ENCODE peak calls at places on chromosomes 7 and 10, in ten cellular contexts. T is OCI-LY7; K is mesenchymal stem cell; S is PC-3; I is neural progenitor cell; E is foreskin keratinocyte; Z is GM23248; C is heart left ventricle; O is ascending aorta; L is CD4-positive, alpha-beta T cell. G is an unnamed sample.

GRCh38 chr10:61404771-61405170 is 48.4 kb downstream of the TMEM26 start:
- DNase-seq in L (no peak), C (no peak), I (no peak), O (no peak), E (peak), K (no peak), S (peak), Z (peak), T (no peak), G (no peak)

GRCh38 chr10:50552771-50553535 is 70.8 kb downstream of the SGMS1 start:
- DNase-seq in L (no peak), Z (peak), K (peak), C (no peak), S (peak), I (peak), O (no peak), T (peak), E (no peak), G (no peak)

GRCh38 chr10:124157286-124157685 is 63.9 kb upstream of the CHST15 start:
- DNase-seq in K (peak), L (no peak), Z (peak), O (peak), E (no peak), C (no peak), I (no peak), S (no peak), T (no peak), G (no peak)

GRCh38 chr7:67917118-67917755 is 920.6 kb downstream of the TYW1 start:
- DNase-seq in L (no peak), Z (no peak), K (no peak), E (no peak), C (no peak), T (no peak), I (no peak), O (no peak), S (no peak), G (no peak)

GRCh38 chr7:46214526-46214925 is 293.5 kb upstream of the IGFBP3 start:
- DNase-seq in K (no peak), O (no peak), L (no peak), Z (no peak), E (no peak), T (no peak), I (no peak), C (no peak), S (no peak), G (no peak)

GRCh38 chr10:50740351-50740688 is 584 bp downstream of the ASAH2B start:
- DNase-seq in S (peak), L (no peak), K (peak), E (peak), C (no peak), I (peak), T (no peak), O (no peak), Z (peak), G (no peak)

GRCh38 chr7:143884978-143885559 is 16.9 kb downstream of the TCAF1 start:
- DNase-seq in C (no peak), K (peak), T (no peak), Z (peak), L (no peak), O (no peak), E (no peak), S (no peak), I (peak), G (peak)

GRCh38 chr7:152866125-152866524 is 106.6 kb downstream of the ACTR3B start:
- DNase-seq in O (no peak), E (no peak), I (no peak), C (no peak), K (peak), L (no peak), T (no peak), Z (peak), S (no peak), G (no peak)

GRCh38 chr10:115056186-115056585 is 37.0 kb upstream of the ATRNL1 start:
- DNase-seq in E (no peak), T (no peak), S (no peak), O (no peak), Z (no peak), C (no peak), L (no peak), K (no peak), I (no peak), G (no peak)

GRCh38 chr7:16785846-16786245 is 19.0 kb downstream of the AGR2 start:
- DNase-seq in I (no peak), E (no peak), Z (no peak), O (no peak), S (no peak), T (no peak), L (no peak), K (no peak), C (no peak), G (no peak)

GRCh38 chr7:16786257-16786656 is 18.5 kb downstream of the AGR2 start:
- DNase-seq in K (no peak), I (no peak), O (no peak), S (no peak), Z (no peak), T (no peak), C (no peak), E (no peak), L (no peak), G (no peak)

GRCh38 chr7:16785316-16785715 is 19.5 kb downstream of the AGR2 start:
- DNase-seq in Z (no peak), K (no peak), T (no peak), C (no peak), I (no peak), E (no peak), S (no peak), L (no peak), O (no peak), G (no peak)

GRCh38 chr7:16791071-16791470 is 13.7 kb downstream of the AGR2 start:
- DNase-seq in C (no peak), L (no peak), S (peak), K (no peak), T (no peak), I (no peak), E (no peak), O (no peak), Z (peak), G (no peak)

DNA sequence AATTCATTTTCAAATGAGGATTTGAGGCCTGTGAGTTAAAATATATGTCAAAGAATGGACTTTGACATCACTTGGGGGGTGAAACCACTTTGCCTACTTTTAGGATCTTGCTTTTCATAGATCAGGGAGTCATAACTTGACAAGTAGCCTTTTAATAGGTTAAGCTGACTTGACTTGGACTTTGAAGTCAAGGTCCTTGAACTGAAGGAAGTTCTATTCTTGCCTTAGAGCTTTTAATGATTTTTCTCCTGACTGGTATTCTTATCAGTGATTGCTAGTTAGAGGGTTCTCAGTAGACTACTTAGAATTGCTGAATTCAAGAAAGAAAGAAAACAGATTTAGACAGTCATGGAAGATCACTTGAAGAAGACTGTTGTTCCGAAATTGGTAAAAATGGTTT is 17.7 kb downstream of the AGR2 start:
- DNase-seq in I (no peak), S (no peak), T (no peak), L (no peak), E (no peak), O (no peak), Z (no peak), K (no peak), C (no peak), G (no peak)
- H3K27ac ChIP-seq in I (no peak), S (no peak), T (no peak), L (no peak), E (no peak), O (no peak), Z (no peak), K (no peak), C (no peak), G (no peak)

DNA sequence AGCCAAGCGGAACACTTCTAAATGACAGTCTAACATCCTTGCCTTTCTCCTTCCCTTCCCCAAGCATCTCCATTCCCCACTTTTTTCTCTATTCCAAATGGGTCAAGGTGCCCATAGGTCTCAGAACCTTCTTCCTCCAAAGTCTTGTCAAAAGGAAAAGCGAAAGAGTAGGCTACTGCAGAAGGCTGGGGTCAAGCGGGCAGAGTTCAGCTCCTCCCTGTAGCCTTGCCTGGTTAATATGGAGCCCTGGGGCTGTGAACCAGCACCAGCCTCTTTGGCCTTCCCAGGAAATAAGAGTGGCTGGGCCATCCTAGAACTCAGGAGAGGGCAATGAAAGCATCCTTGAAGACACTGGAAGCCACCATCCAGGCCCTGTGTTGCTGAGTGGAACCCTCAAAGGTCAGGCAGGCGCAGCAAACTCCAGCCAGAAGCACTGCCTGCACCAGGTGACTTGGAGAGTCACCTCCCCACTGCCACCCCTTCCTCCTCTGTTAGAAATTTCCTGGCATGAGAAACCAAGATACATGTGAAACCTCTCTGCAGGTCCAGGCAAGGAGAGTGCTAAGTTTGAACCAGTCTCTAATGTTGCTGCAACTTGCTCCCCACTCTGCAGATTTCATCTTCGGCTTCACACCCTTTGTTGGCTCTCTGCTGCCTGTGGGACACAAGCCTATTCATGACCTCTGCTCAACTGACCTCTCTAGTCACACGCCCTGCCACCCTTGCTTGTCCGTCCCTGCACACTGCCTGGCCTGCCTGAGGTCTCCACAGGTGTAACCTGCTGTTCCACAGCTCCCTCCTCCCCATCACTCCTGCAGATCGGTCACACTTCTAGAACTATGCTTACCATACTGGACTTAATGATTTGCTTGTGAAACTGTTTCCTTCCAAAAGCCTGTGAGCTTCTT is 74.9 kb downstream of the SH3PXD2A start:
- DNase-seq in I (no peak), C (peak), E (peak), L (no peak), O (no peak), S (no peak), Z (no peak), K (no peak), T (no peak), G (no peak)
- H3K27ac ChIP-seq in I (no peak), C (no peak), E (peak), L (no peak), O (no peak), S (peak), Z (peak), K (no peak), T (no peak), G (no peak)

GRCh38 chr10:71256661-71257030 is 44.3 kb downstream of the UNC5B start:
- DNase-seq in S (no peak), Z (no peak), L (no peak), T (no peak), K (no peak), O (no peak), C (no peak), E (no peak), I (no peak), G (no peak)
- H3K27ac ChIP-seq in S (no peak), Z (no peak), L (no peak), T (no peak), K (no peak), O (no peak), C (no peak), E (no peak), I (no peak), G (no peak)

DNA sequence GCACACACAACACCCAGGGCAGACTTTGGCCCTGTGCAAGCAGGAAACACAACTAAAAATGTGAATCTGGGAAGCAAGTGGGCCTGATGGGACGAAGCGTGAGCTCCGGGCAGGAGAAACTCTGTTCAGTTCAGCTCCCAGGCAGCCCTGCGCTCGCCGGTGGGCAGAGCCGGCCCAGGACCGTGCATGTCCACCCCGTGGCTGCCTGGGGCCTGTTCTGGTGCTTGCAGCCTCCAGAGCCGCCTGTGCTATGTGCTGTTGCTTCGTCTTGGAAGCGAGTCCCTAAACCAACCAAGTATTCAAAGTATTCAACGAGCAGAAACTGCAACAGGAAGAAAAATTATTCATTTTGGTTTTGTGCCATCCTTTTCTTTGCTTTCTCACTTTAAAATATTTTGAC is 45.9 kb downstream of the VIPR2 start:
- DNase-seq in S (no peak), K (no peak), I (no peak), E (no peak), T (no peak), Z (no peak), C (no peak), O (peak), L (no peak), G (no peak)
- H3K27ac ChIP-seq in S (no peak), K (no peak), I (no peak), E (no peak), T (no peak), Z (no peak), C (peak), O (peak), L (no peak), G (no peak)

DNA sequence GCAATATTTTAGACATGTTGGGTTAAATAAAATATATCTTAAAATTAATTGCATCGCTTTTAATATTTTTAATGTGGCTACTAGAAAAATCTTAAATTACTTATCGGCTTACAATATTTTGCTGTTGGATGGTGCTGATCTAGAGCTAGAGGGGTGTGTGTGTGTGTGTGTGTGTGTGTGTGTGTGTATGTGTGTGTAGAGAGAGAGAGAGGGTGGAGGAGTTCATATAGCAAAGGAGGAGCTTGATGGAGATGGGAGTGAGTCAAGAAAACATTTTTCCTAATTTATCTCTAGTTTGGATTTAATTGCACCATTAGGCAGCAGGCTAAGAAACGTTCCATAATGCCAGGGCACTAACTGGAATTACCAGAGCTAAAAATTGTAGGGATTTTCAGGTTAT is 10.4 kb upstream of the SLC25A13 start:
- DNase-seq in L (no peak), Z (no peak), T (no peak), I (no peak), E (no peak), S (no peak), O (no peak), C (no peak), K (no peak), G (no peak)
- H3K27ac ChIP-seq in L (no peak), Z (no peak), T (no peak), I (no peak), E (no peak), S (no peak), O (no peak), C (no peak), K (no peak), G (no peak)

GRCh38 chr7:117186218-117186617 is 136.6 kb downstream of the WNT2 start:
- DNase-seq in S (no peak), L (no peak), E (no peak), Z (no peak), I (no peak), T (no peak), K (peak), C (no peak), O (no peak), G (no peak)

GRCh38 chr7:117186631-117187030 is 136.2 kb downstream of the WNT2 start:
- DNase-seq in Z (no peak), T (no peak), C (no peak), E (no peak), L (no peak), S (no peak), K (no peak), O (no peak), I (no peak), G (no peak)

GRCh38 chr7:117184367-117184766 is 138.5 kb downstream of the WNT2 start:
- DNase-seq in K (no peak), L (no peak), O (no peak), C (no peak), T (no peak), Z (no peak), S (no peak), E (no peak), I (no peak), G (no peak)

GRCh38 chr7:117185124-117185523 is 137.7 kb downstream of the WNT2 start:
- DNase-seq in C (no peak), Z (no peak), I (no peak), E (no peak), L (no peak), T (no peak), O (no peak), K (no peak), S (no peak), G (no peak)

DNA sequence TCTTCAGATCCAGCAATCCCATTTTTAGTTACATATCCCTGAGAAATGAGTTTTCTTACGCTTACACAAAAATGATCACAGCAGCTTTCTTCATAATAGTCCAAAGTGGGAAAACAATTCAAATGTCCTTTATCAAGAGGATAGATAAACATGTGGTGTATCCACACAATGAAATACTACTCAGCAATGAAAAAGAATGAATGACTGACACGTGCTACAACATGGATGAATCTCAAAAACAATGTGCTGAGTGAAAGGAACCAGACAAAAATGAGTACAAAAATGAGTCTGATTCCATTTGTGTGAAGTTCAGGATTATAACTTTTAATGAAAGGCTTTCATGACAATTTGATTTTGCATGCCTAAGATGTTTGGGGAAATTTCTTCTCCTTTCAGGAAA is 139.1 kb downstream of the WNT2 start:
- DNase-seq in L (no peak), C (no peak), Z (no peak), K (no peak), T (no peak), I (no peak), O (no peak), E (no peak), S (no peak), G (no peak)
- H3K27ac ChIP-seq in L (no peak), C (no peak), Z (no peak), K (no peak), T (no peak), I (no peak), O (no peak), E (no peak), S (no peak), G (no peak)

GRCh38 chr7:129367700-129368388 is 66.4 kb upstream of the STRIP2 start:
- DNase-seq in K (peak), S (peak), T (peak), Z (peak), E (peak), I (peak), O (peak), L (peak), C (peak), G (peak)
- H3K27ac ChIP-seq in K (no peak), S (peak), T (no peak), Z (no peak), E (no peak), I (no peak), O (no peak), L (no peak), C (no peak), G (peak)

GRCh38 chr10:104324931-104325330 is 13.3 kb downstream of the ITPRIP start:
- DNase-seq in O (no peak), Z (no peak), K (no peak), S (no peak), C (no peak), T (no peak), E (no peak), L (no peak), I (no peak), G (no peak)

GRCh38 chr10:104327745-104328635 is 10.3 kb downstream of the ITPRIP start:
- DNase-seq in K (peak), C (no peak), E (peak), O (peak), S (peak), L (no peak), I (peak), T (no peak), Z (peak), G (no peak)

GRCh38 chr10:104326991-104327610 is 11.2 kb downstream of the ITPRIP start:
- DNase-seq in Z (no peak), E (no peak), K (no peak), S (no peak), L (no peak), T (no peak), C (no peak), I (no peak), O (peak), G (no peak)

GRCh38 chr10:104323721-104324686 is 14.3 kb downstream of the ITPRIP start:
- DNase-seq in K (no peak), S (no peak), E (no peak), O (peak), C (no peak), L (no peak), T (no peak), Z (no peak), I (no peak), G (no peak)

DNA sequence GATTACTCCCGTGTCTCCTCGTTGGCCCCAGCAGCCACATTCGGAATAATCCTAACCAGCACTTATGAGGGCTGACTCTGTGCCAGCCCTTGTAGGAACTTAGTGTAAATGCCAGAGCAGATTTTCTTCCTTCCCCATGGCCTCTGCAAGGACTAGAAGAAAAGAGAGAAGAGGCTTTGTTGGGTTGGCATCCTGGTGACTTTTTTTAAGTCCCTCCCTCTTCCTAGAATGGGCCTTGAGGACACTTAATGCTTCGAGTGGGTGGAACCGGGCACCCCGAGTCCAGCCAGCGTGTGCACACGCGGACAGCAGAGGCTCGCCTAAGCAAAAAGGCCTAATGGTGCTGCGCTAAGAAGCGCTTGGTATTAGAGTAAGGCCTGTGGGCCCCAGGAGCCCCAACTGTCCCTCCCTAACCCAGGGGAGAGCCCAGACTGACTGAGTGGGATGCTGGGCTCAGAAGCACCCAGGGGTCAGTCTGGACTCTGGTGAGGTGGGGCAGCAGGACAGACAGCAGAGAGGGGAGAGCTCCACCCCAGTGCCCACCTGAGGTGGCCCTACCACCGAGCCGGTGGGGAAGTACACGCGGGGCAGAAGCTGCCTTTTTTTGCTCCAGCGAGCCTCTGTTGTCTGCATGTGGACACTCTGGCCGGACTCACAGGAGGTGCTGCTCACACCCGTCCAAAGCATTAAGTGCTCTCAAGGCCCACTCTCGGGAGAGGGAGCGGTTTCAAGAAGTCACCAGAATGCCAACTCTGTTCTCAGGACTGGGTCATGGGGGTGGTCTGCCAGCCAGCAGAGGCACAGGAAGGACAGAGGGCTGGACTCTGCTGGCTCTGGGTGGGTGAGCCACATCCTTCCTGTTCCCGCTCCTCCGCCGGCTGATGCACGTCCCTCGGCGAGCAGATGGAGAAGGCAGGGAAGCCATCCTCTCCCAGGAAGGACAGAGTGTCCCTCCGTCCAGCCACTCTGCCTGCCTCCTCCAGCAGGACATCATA is 12.5 kb downstream of the ITPRIP start:
- DNase-seq in K (no peak), T (no peak), E (no peak), I (no peak), L (no peak), O (no peak), S (no peak), Z (no peak), C (no peak), G (no peak)
- H3K27ac ChIP-seq in K (no peak), T (no peak), E (no peak), I (no peak), L (peak), O (peak), S (no peak), Z (no peak), C (peak), G (peak)

G was measured in caudate nucleus.